ENCODE peak calls at places on chromosomes 13 and 19, in five cellular contexts. One of them, this sample, is unnamed. For H3F3A, the result is how much of the 10 kb centered on the place peaks cover.

GRCh38 chr13:30339721-30340366 is 32.5 kb upstream of the KATNAL1 start:
- DNase-seq in neural progenitor cell: no peak
- DNase-seq in PC-3: no peak
- DNase-seq in GM23338: no peak
- DNase-seq in GM23248: peak
- DNase-seq in this sample: no peak

GRCh38 chr13:100473493-100474044 is 115.0 kb downstream of the GGACT start:
- DNase-seq in neural progenitor cell: peak
- DNase-seq in PC-3: no peak
- DNase-seq in GM23338: no peak
- DNase-seq in GM23248: no peak
- DNase-seq in this sample: no peak

GRCh38 chr13:43239441-43239840 is 216.1 kb downstream of the DNAJC15 start:
- DNase-seq in neural progenitor cell: no peak
- DNase-seq in PC-3: no peak
- DNase-seq in GM23338: no peak
- DNase-seq in GM23248: peak
- DNase-seq in this sample: no peak

GRCh38 chr13:44317752-44318550 is 55.7 kb upstream of the SERP2 start:
- DNase-seq in neural progenitor cell: no peak
- DNase-seq in PC-3: peak
- DNase-seq in GM23338: no peak
- DNase-seq in GM23248: peak
- DNase-seq in this sample: no peak

GRCh38 chr13:64083811-64084210 is 2668.2 kb upstream of the PCDH20 start:
- DNase-seq in neural progenitor cell: no peak
- DNase-seq in PC-3: no peak
- DNase-seq in GM23338: no peak
- DNase-seq in GM23248: no peak
- DNase-seq in this sample: no peak

GRCh38 chr19:27775395-27775794 is 1437.6 kb downstream of the UQCRFS1 start:
- DNase-seq in neural progenitor cell: no peak
- DNase-seq in PC-3: no peak
- DNase-seq in GM23338: no peak
- DNase-seq in GM23248: peak
- DNase-seq in this sample: no peak

GRCh38 chr19:58554494-58555368 is at the start of gene CHMP2A:
- DNase-seq in neural progenitor cell: peak
- DNase-seq in PC-3: peak
- DNase-seq in GM23338: peak
- DNase-seq in GM23248: peak
- DNase-seq in this sample: peak

GRCh38 chr13:37369618-37370017 is 228.9 kb downstream of the POSTN start:
- DNase-seq in neural progenitor cell: no peak
- DNase-seq in PC-3: no peak
- DNase-seq in GM23338: no peak
- DNase-seq in GM23248: peak
- DNase-seq in this sample: no peak

GRCh38 chr13:39765801-39766463 is 110.5 kb downstream of the COG6 start:
- DNase-seq in neural progenitor cell: peak
- DNase-seq in PC-3: peak
- DNase-seq in GM23338: peak
- DNase-seq in GM23248: peak
- DNase-seq in this sample: no peak

GRCh38 chr19:33373701-33374405 is at the start of gene CEBPG:
- DNase-seq in neural progenitor cell: peak
- DNase-seq in PC-3: peak
- DNase-seq in GM23338: peak
- DNase-seq in GM23248: peak
- DNase-seq in this sample: peak

GRCh38 chr19:2797280-2797679 is 12.0 kb downstream of the THOP1 start:
- DNase-seq in neural progenitor cell: no peak
- DNase-seq in PC-3: no peak
- DNase-seq in GM23338: no peak
- DNase-seq in GM23248: no peak
- DNase-seq in this sample: no peak

GRCh38 chr19:35986111-35986510 is 8.9 kb upstream of the SDHAF1 start:
- DNase-seq in neural progenitor cell: no peak
- DNase-seq in PC-3: no peak
- DNase-seq in GM23338: no peak
- DNase-seq in GM23248: no peak
- DNase-seq in this sample: no peak

GRCh38 chr13:48232420-48233096 is 448 bp upstream of the ITM2B start:
- DNase-seq in neural progenitor cell: peak
- DNase-seq in PC-3: peak
- DNase-seq in GM23338: peak
- DNase-seq in GM23248: peak
- DNase-seq in this sample: no peak

GRCh38 chr13:19182536-19182935 is 912 bp upstream of the TUBA3C start:
- DNase-seq in neural progenitor cell: no peak
- DNase-seq in PC-3: no peak
- DNase-seq in GM23338: no peak
- DNase-seq in GM23248: no peak
- DNase-seq in this sample: no peak

GRCh38 chr19:35041548-35042055 is at the start of gene HPN:
- DNase-seq in neural progenitor cell: peak
- DNase-seq in PC-3: no peak
- DNase-seq in GM23338: peak
- DNase-seq in GM23248: no peak
- DNase-seq in this sample: peak

GRCh38 chr13:99269627-99270252 is 11.6 kb upstream of the GPR18 start:
- DNase-seq in neural progenitor cell: peak
- DNase-seq in PC-3: peak
- DNase-seq in GM23338: peak
- DNase-seq in GM23248: peak
- DNase-seq in this sample: no peak

GRCh38 chr13:24738366-24738847 is 25.6 kb upstream of the RNF17 start:
- DNase-seq in neural progenitor cell: no peak
- DNase-seq in PC-3: no peak
- DNase-seq in GM23338: no peak
- DNase-seq in GM23248: no peak
- DNase-seq in this sample: no peak

GRCh38 chr19:32422435-32422834 is 16.9 kb downstream of the DPY19L3 start:
- DNase-seq in neural progenitor cell: no peak
- DNase-seq in PC-3: no peak
- DNase-seq in GM23338: no peak
- DNase-seq in GM23248: no peak
- DNase-seq in this sample: no peak

GRCh38 chr13:82625753-82626152 is 1256.5 kb downstream of the SLITRK1 start:
- DNase-seq in neural progenitor cell: no peak
- DNase-seq in PC-3: no peak
- DNase-seq in GM23338: no peak
- DNase-seq in GM23248: no peak
- DNase-seq in this sample: no peak

GRCh38 chr13:79900356-79900755 is 419.4 kb downstream of the NDFIP2 start:
- DNase-seq in neural progenitor cell: no peak
- DNase-seq in PC-3: no peak
- DNase-seq in GM23338: no peak
- DNase-seq in GM23248: no peak
- DNase-seq in this sample: no peak

GRCh38 chr19:5691930-5692784 is 2.1 kb downstream of the RPL36 start:
- DNase-seq in neural progenitor cell: no peak
- DNase-seq in PC-3: no peak
- DNase-seq in GM23338: peak
- DNase-seq in GM23248: peak
- DNase-seq in this sample: no peak

GRCh38 chr19:5690125-5690954 is at the start of gene RPL36:
- DNase-seq in neural progenitor cell: peak
- DNase-seq in PC-3: peak
- DNase-seq in GM23338: peak
- DNase-seq in GM23248: peak
- DNase-seq in this sample: peak

GRCh38 chr19:5691205-5691929 is 1.3 kb downstream of the RPL36 start:
- DNase-seq in neural progenitor cell: peak
- DNase-seq in PC-3: peak
- DNase-seq in GM23338: peak
- DNase-seq in GM23248: peak
- DNase-seq in this sample: no peak

GRCh38 chr19:5692785-5693194 is 2.7 kb downstream of the RPL36 start:
- DNase-seq in neural progenitor cell: no peak
- DNase-seq in PC-3: no peak
- DNase-seq in GM23338: no peak
- DNase-seq in GM23248: peak
- DNase-seq in this sample: no peak

DNA sequence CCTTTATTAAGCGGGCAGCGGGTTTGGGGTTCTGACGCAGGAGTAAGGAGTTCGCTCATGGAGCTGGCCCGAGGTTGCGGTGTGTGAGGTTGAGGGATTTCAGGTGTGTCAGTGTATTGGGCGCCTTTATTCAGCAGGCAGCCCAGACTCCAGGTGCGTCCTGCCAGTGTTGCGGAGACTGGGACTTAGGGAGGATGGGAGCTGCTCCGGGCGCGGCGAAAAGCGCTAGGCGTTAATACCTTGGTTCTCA is 785 bp downstream of the RPL36 start:
- DNase-seq in neural progenitor cell: no peak
- DNase-seq in PC-3: no peak
- DNase-seq in GM23338: no peak
- DNase-seq in GM23248: peak
- DNase-seq in this sample: no peak
- H3F3A ChIP-seq in neural progenitor cell: under half
- H3F3A ChIP-seq in PC-3: under half
- H3F3A ChIP-seq in GM23338: under half
- H3F3A ChIP-seq in GM23248: under half
- H3F3A ChIP-seq in this sample: under half

GRCh38 chr13:21013682-21014038 is 47.7 kb downstream of the LATS2 start:
- DNase-seq in neural progenitor cell: no peak
- DNase-seq in PC-3: no peak
- DNase-seq in GM23338: no peak
- DNase-seq in GM23248: no peak
- DNase-seq in this sample: no peak
- H3F3A ChIP-seq in neural progenitor cell: under half
- H3F3A ChIP-seq in PC-3: under half
- H3F3A ChIP-seq in GM23338: under half
- H3F3A ChIP-seq in GM23248: half or more
- H3F3A ChIP-seq in this sample: under half

GRCh38 chr13:91353494-91353893 is 6.0 kb downstream of the MIR17HG start:
- DNase-seq in neural progenitor cell: no peak
- DNase-seq in PC-3: no peak
- DNase-seq in GM23338: no peak
- DNase-seq in GM23248: no peak
- DNase-seq in this sample: no peak

GRCh38 chr13:91348906-91349435 is 1.5 kb downstream of the MIR17HG start:
- DNase-seq in neural progenitor cell: peak
- DNase-seq in PC-3: peak
- DNase-seq in GM23338: peak
- DNase-seq in GM23248: peak
- DNase-seq in this sample: peak

GRCh38 chr13:91349992-91350911 is 2.8 kb downstream of the MIR17HG start:
- DNase-seq in neural progenitor cell: no peak
- DNase-seq in PC-3: no peak
- DNase-seq in GM23338: no peak
- DNase-seq in GM23248: no peak
- DNase-seq in this sample: no peak

GRCh38 chr13:91351980-91352379 is 4.5 kb downstream of the MIR17HG start:
- DNase-seq in neural progenitor cell: peak
- DNase-seq in PC-3: no peak
- DNase-seq in GM23338: no peak
- DNase-seq in GM23248: no peak
- DNase-seq in this sample: no peak

GRCh38 chr13:91351123-91351522 is 3.6 kb downstream of the MIR17HG start:
- DNase-seq in neural progenitor cell: no peak
- DNase-seq in PC-3: no peak
- DNase-seq in GM23338: no peak
- DNase-seq in GM23248: no peak
- DNase-seq in this sample: no peak
- H3F3A ChIP-seq in neural progenitor cell: half or more
- H3F3A ChIP-seq in PC-3: under half
- H3F3A ChIP-seq in GM23338: under half
- H3F3A ChIP-seq in GM23248: under half
- H3F3A ChIP-seq in this sample: half or more

DNA sequence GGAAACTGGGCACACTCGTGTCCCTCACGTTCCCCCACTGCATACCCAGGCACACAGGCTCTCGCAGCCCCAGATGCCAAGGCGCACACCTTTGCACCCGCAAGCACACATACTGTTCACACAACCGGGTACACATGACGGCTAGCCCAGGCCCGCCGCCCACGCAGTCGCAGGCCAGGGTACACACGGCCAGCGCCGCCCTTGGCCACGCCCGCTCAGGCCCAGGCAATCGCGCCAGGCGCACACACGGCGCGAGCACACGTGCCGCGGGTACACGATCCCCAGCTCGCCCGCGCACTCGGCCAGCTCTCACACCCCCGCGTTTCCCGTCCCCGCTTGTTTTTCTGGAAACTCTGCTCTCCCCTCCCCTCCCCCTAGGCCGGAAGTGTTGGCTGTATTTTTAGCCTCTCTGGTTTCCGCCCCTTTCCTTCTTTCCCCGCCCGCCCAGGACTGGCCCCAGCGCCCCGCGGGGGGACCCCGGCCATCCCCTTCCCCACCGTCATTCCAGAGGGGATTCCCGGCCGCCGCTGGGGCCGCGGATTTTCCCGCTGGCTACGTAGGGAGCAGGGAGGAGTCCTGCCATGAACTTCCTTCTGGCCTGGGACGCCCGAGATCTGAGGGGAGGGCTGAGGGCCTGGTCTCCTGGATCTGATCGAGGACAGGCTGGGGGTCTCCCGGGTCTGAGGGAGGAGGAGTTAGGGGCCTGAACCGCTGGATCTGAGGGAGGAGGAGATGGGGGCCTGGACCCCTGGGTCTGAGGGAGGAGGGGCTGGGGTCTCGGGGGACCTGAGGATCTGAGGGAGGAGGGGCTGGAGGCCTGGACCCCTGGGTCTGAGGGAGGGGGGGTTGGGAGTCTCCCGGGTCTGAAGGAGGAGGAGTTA is 4.0 kb upstream of the ZFP36 start:
- DNase-seq in neural progenitor cell: peak
- DNase-seq in PC-3: peak
- DNase-seq in GM23338: peak
- DNase-seq in GM23248: peak
- DNase-seq in this sample: peak
- H3F3A ChIP-seq in neural progenitor cell: half or more
- H3F3A ChIP-seq in PC-3: under half
- H3F3A ChIP-seq in GM23338: under half
- H3F3A ChIP-seq in GM23248: under half
- H3F3A ChIP-seq in this sample: half or more

DNA sequence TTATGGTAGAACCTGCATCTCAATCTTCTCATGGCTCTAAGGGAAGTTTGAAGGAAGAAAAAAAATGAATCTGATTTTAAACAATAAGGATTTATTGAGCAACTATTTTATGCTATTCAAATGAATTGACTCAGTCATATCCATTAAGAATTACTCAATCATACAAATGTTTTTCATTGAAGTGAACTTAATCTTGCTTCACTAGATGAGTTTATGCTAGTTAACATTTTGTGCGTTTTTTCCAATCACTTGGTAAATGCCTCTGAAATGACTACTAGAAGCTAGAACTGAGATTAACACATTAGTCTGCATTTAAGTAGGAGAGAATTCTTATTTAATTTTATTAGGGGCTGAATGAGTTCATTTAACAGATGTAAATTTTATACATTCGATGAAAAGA is 25.2 kb downstream of the RXFP2 start:
- DNase-seq in neural progenitor cell: no peak
- DNase-seq in PC-3: no peak
- DNase-seq in GM23338: no peak
- DNase-seq in GM23248: peak
- DNase-seq in this sample: no peak
- H3F3A ChIP-seq in neural progenitor cell: under half
- H3F3A ChIP-seq in PC-3: under half
- H3F3A ChIP-seq in GM23338: under half
- H3F3A ChIP-seq in GM23248: half or more
- H3F3A ChIP-seq in this sample: under half